ENCODE peak calls at places on chromosomes 16 and 17, in seven cellular contexts. One of them, this sample, is unnamed.

GRCh38 chr16:83768976-83769375 is 38.8 kb upstream of the HSBP1 start:
- DNase-seq in EH: no peak
- DNase-seq in AG08395: no peak
- DNase-seq in GM19239: no peak
- DNase-seq in cardiac muscle cell: peak
- DNase-seq in activated gamma-delta T cell treated with Interleukin-2 at 50 U/mL for 16 hours: no peak
- DNase-seq in keratinocyte: no peak
- DNase-seq in this sample: no peak

GRCh38 chr17:73510981-73511442 is 133.2 kb downstream of the SDK2 start:
- DNase-seq in EH: no peak
- DNase-seq in AG08395: no peak
- DNase-seq in GM19239: no peak
- DNase-seq in cardiac muscle cell: no peak
- DNase-seq in activated gamma-delta T cell treated with Interleukin-2 at 50 U/mL for 16 hours: no peak
- DNase-seq in keratinocyte: no peak
- DNase-seq in this sample: no peak

GRCh38 chr16:4524571-4524970 is 14.0 kb downstream of the CDIP1 start:
- DNase-seq in EH: no peak
- DNase-seq in AG08395: no peak
- DNase-seq in GM19239: no peak
- DNase-seq in cardiac muscle cell: no peak
- DNase-seq in activated gamma-delta T cell treated with Interleukin-2 at 50 U/mL for 16 hours: no peak
- DNase-seq in keratinocyte: no peak
- DNase-seq in this sample: no peak

GRCh38 chr17:57637668-57638010 is 107.5 kb downstream of the CCDC182 start:
- DNase-seq in EH: no peak
- DNase-seq in AG08395: no peak
- DNase-seq in GM19239: no peak
- DNase-seq in cardiac muscle cell: no peak
- DNase-seq in activated gamma-delta T cell treated with Interleukin-2 at 50 U/mL for 16 hours: no peak
- DNase-seq in keratinocyte: no peak
- DNase-seq in this sample: no peak

GRCh38 chr16:4537376-4538066 is 1.1 kb downstream of the CDIP1 start:
- DNase-seq in EH: no peak
- DNase-seq in AG08395: no peak
- DNase-seq in GM19239: no peak
- DNase-seq in cardiac muscle cell: no peak
- DNase-seq in activated gamma-delta T cell treated with Interleukin-2 at 50 U/mL for 16 hours: no peak
- DNase-seq in keratinocyte: no peak
- DNase-seq in this sample: no peak

GRCh38 chr17:74546586-74546985 is 671 bp upstream of the CD300C start:
- DNase-seq in EH: no peak
- DNase-seq in AG08395: no peak
- DNase-seq in GM19239: no peak
- DNase-seq in cardiac muscle cell: no peak
- DNase-seq in activated gamma-delta T cell treated with Interleukin-2 at 50 U/mL for 16 hours: no peak
- DNase-seq in keratinocyte: no peak
- DNase-seq in this sample: no peak

GRCh38 chr17:50144845-50145531 is 5.5 kb downstream of the PPP1R9B start:
- DNase-seq in EH: no peak
- DNase-seq in AG08395: no peak
- DNase-seq in GM19239: no peak
- DNase-seq in cardiac muscle cell: no peak
- DNase-seq in activated gamma-delta T cell treated with Interleukin-2 at 50 U/mL for 16 hours: no peak
- DNase-seq in keratinocyte: no peak
- DNase-seq in this sample: no peak

GRCh38 chr16:2856061-2856670 is 1.8 kb downstream of the PRSS22 start:
- DNase-seq in EH: no peak
- DNase-seq in AG08395: no peak
- DNase-seq in GM19239: no peak
- DNase-seq in cardiac muscle cell: no peak
- DNase-seq in activated gamma-delta T cell treated with Interleukin-2 at 50 U/mL for 16 hours: no peak
- DNase-seq in keratinocyte: no peak
- DNase-seq in this sample: no peak

GRCh38 chr17:29091591-29092291 is 48.8 kb downstream of the PIPOX start:
- DNase-seq in EH: no peak
- DNase-seq in AG08395: no peak
- DNase-seq in GM19239: no peak
- DNase-seq in cardiac muscle cell: no peak
- DNase-seq in activated gamma-delta T cell treated with Interleukin-2 at 50 U/mL for 16 hours: no peak
- DNase-seq in keratinocyte: no peak
- DNase-seq in this sample: no peak

GRCh38 chr17:50219345-50219744 is 17.9 kb upstream of the COL1A1 start:
- DNase-seq in EH: peak
- DNase-seq in AG08395: peak
- DNase-seq in GM19239: no peak
- DNase-seq in cardiac muscle cell: peak
- DNase-seq in activated gamma-delta T cell treated with Interleukin-2 at 50 U/mL for 16 hours: no peak
- DNase-seq in keratinocyte: no peak
- DNase-seq in this sample: no peak

This sample was measured in GM06990.